ENCODE peak calls at places on chromosomes 3 and 15, in four cellular contexts. E is fibroblast of pulmonary artery, L is transverse colon, P is H1. M is an unnamed sample.

GRCh38 chr15:69758810-69759410 is 306.3 kb downstream of the RPLP1 start:
- DNase-seq in E (peak), L (peak), P (no peak), M (no peak)

GRCh38 chr3:38360345-38360744 is 13.8 kb downstream of the XYLB start:
- DNase-seq in E (no peak), L (no peak), P (no peak), M (no peak)

GRCh38 chr3:50549226-50549625 is 18.3 kb downstream of the C3orf18 start:
- DNase-seq in E (no peak), L (no peak), P (no peak), M (no peak)

GRCh38 chr3:46812237-46812791 is 50.9 kb downstream of the MYL3 start:
- DNase-seq in E (peak), L (peak), P (peak), M (no peak)

GRCh38 chr3:170532573-170532972 is 53.3 kb downstream of the SLC7A14 start:
- DNase-seq in E (no peak), L (no peak), P (no peak), M (no peak)

GRCh38 chr15:24956131-24956838 is 1.5 kb downstream of the SNRPN start:
- DNase-seq in E (peak), L (peak), P (peak), M (peak)

GRCh38 chr3:20405731-20406130 is 219.7 kb upstream of the SGO1 start:
- DNase-seq in E (peak), L (no peak), P (no peak), M (no peak)

GRCh38 chr3:58237238-58237939 is at the start of gene ABHD6:
- DNase-seq in E (peak), L (peak), P (no peak), M (peak)

GRCh38 chr3:158679547-158680000 is 7.1 kb upstream of the LXN start:
- DNase-seq in E (peak), L (no peak), P (no peak), M (no peak)

GRCh38 chr3:79086514-79086913 is 681.3 kb downstream of the ROBO1 start:
- DNase-seq in E (peak), L (peak), P (peak), M (peak)

DNA sequence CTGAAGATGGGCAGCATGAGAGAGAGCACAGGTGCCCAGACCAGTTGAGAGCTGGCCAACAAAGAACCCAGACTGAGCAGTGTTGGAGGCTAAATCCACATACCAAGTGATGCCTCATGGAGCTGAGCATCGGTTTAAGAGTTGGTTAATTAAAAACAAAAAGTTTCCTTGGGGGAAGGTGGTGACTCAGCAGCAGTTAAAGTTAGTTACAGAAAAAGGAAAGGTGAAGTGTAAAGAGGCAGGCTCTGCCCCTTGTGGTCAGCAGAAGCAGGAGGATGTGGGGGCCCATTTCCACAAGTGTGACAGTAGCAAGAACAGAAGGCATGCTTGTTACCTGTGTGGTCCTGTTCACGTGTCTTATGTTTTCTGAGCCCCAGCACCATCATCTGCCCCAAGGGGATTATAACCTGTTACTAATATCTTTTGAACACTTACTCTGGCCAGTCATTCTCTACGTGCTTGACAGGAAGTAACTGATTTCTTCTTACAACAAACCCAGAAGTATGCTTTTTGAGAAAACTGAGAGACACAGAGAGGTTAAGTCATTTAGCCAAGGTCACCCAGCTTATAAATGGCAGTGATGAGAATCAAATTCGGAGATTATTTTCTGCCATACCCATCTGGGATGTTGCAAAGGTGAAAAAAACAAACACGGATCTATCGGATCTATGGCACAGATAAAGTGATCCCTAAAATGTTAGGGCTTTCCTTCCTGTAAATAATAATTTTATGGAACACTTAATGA is 91.0 kb downstream of the EPHB1 start:
- DNase-seq in E (no peak), L (no peak), P (peak), M (no peak)
- TF ChIP-seq CTCF in E (no peak), L (no peak), P (peak), M (no peak)

DNA sequence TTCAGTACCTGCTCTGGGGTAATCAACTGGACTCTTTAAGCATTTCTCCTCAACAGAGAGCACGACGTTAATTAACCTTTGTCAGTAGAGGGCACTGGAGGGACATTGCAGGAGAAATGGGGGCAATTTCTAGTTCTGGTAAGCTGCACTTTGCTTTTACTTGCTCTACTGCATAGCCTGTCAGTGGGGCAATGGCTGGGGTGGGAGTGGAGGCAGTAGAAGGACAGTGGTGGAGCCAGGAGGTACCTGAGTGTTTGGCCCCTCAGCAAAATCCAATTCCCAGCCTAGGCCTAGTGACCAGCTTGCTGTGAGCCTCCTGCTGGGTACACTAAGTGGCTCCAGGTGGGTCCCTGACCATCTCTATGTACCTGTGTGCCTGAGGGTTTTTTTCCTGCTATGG is 18.3 kb upstream of the MED12L start:
- DNase-seq in E (peak), L (no peak), P (no peak), M (no peak)
- TF ChIP-seq CTCF in E (peak), L (no peak), P (no peak), M (no peak)

DNA sequence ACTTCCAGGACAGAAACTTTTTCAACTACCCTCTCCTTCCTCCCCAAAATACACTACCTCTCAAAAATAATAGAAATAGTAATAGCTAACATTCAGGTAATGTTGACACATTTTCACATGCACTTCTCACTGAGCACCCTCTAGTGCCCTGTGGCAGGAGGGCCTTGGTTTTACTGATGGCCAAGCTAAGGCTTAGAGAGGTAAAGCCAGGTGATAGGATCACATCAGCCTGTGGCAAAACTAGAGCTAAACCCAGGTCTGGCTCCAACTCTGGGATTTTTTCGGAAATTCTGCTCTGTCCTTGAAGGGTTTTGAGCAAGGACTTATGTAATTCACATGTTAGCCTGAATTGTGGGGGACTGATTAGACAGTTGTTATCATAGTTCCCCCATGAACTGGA is 922 bp upstream of the TAMM41 start:
- DNase-seq in E (no peak), L (no peak), P (no peak), M (no peak)
- TF ChIP-seq CTCF in E (no peak), L (no peak), P (no peak), M (no peak)

GRCh38 chr3:172334743-172335142 is 113.5 kb downstream of the GHSR start:
- DNase-seq in E (no peak), L (no peak), P (no peak), M (no peak)

GRCh38 chr3:172333042-172333377 is 115.2 kb downstream of the GHSR start:
- DNase-seq in E (no peak), L (no peak), P (no peak), M (no peak)

GRCh38 chr3:172332256-172333041 is 115.8 kb downstream of the GHSR start:
- DNase-seq in E (peak), L (peak), P (no peak), M (peak)

GRCh38 chr3:172330413-172330812 is 117.8 kb downstream of the GHSR start:
- DNase-seq in E (no peak), L (no peak), P (no peak), M (no peak)

GRCh38 chr3:172333692-172334457 is 114.4 kb downstream of the GHSR start:
- DNase-seq in E (no peak), L (no peak), P (no peak), M (no peak)
- TF ChIP-seq CTCF in E (peak), L (no peak), P (no peak), M (peak)

GRCh38 chr15:29677450-29677849 is 144.8 kb downstream of the TJP1 start:
- DNase-seq in E (no peak), L (no peak), P (no peak), M (no peak)
- TF ChIP-seq CTCF in E (no peak), L (no peak), P (no peak), M (no peak)

DNA sequence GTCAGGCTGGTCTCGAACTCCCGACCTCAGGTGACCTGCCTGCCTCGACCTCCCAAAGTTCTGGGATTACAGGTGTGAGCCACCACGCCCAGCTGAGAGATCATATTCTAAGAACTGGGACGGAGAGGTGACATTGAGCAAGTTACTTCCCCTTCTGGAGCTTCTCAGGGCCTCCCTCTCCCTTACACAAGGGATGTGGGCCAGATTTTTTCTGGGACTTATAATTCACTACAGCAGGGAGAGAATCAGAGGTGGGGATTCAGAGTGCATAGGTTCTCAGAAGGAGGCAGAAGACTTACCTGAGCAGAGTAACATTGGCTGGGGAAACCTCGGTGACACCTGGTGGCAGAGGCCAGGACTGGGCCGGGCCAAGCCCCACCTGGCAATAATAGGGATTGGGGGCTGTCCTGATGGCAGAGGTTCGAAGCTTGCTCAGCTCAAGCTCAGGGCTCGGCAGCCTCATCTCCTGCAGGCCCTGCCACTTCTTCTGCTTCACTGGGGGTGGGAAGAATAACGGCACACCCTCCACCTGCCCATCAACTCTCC is 6.8 kb downstream of the LTK start:
- DNase-seq in E (no peak), L (no peak), P (no peak), M (no peak)
- TF ChIP-seq CTCF in E (no peak), L (peak), P (peak), M (no peak)

GRCh38 chr15:101017041-101017754 is 98.0 kb downstream of the LRRK1 start:
- DNase-seq in E (no peak), L (peak), P (no peak), M (no peak)
- TF ChIP-seq CTCF in E (no peak), L (no peak), P (peak), M (no peak)

DNA sequence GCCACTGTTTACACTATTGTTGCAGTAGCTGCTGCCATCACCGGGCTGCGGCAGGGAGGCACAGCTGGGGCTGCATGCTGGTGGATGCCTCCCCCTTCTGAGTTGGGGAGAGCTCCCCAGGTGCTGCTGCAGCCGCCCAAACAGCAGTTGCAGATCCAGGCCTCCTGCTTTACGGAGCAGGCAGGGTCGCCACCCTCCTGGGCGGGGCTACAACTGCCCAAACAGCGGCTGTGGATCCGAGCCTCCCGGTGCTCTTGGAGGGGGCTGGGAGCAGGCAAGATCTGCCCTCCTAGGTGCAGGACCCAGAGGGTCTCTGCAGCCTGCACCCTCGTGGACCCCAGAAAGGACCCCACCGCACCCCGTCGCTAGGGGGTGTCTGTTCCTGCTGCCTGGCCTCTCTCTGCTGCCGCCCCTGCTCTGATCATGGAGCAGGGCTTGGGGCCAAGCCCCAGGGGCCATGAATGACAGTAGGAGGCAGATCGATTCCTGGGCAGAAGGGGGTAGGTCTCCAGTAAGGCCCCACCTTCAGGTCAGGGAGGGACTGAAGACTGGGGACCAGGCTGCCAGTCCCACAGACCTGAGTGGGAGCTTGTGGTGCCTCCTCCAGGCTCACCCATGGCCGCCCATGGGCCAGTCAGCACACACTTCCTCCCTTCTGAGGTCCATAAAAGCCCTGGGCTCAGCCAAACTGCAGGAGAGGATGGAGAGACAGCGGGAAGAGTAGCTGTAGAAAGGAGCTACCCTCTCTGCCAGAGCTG is 4.5 kb upstream of the SKIC8 start:
- DNase-seq in E (no peak), L (no peak), P (no peak), M (no peak)
- TF ChIP-seq CTCF in E (no peak), L (no peak), P (no peak), M (no peak)

M was measured in D721Med.